ENCODE peak calls at places on chromosomes 3 and 15, in ten cellular contexts. S is activated T-helper 1 cell treated with anti-CD3 and anti-CD28 coated beads, Interleukin-12 subunit alpha, Interleukin-12 subunit beta, Interleukin-2, Interleukin-4 antibody, amounts not matched to agents 30 ng/mL and 10 ng/mL and 1 ng/mL, durations not matched to agents 14 hours and 24 hours and 36 hours; O is amniotic stem cell; I is activated CD4-positive, alpha-beta T cell treated with anti-CD3 and anti-CD28 coated beads, Interleukin-2, amount 10 ng/mL, durations not matched to agents 7 days and 5 days; F is ACHN; L is cardiac fibroblast; G is activated naive CD4-positive, alpha-beta T cell treated with Interleukin-2 at 50 U/mL for 16 hours; Z is left cardiac atrium; C is renal cortical epithelial cell; X is stomach. N is an unnamed sample.

GRCh38 chr3:87856126-87856525 is 202.7 kb downstream of the CGGBP1 start:
- DNase-seq in S (no peak), O (no peak), I (no peak), F (peak; percentile 5), L (peak; percentile 64), G (no peak), Z (no peak), C (no peak), X (no peak), N (no peak)

GRCh38 chr15:92661069-92661468 is 5.5 kb upstream of the FAM174B start:
- DNase-seq in S (no peak), O (no peak), I (no peak), F (no peak), L (no peak), G (no peak), Z (no peak), C (no peak), X (no peak), N (no peak)

GRCh38 chr3:143040264-143040879 is 39.0 kb downstream of the U2SURP start:
- DNase-seq in S (no peak), O (peak; percentile 2), I (no peak), F (peak; percentile 41), L (peak; percentile 72), G (no peak), Z (no peak), C (peak; percentile 78), X (no peak), N (peak; percentile 63)

GRCh38 chr15:62280625-62281024 is 115.5 kb upstream of the C2CD4B start:
- DNase-seq in S (no peak), O (no peak), I (no peak), F (no peak), L (no peak), G (no peak), Z (no peak), C (no peak), X (no peak), N (no peak)

GRCh38 chr3:49732592-49732991 is 8.8 kb upstream of the GMPPB start:
- DNase-seq in S (no peak), O (no peak), I (no peak), F (no peak), L (no peak), G (no peak), Z (no peak), C (no peak), X (no peak), N (no peak)

GRCh38 chr3:179750720-179751328 is 98.0 kb downstream of the USP13 start:
- DNase-seq in S (no peak), O (no peak), I (peak; percentile 24), F (peak; percentile 47), L (peak; percentile 48), G (no peak), Z (no peak), C (peak; percentile 39), X (no peak), N (peak; percentile 13)

GRCh38 chr3:25689226-25689625 is 24.5 kb upstream of the TOP2B start:
- DNase-seq in S (no peak), O (no peak), I (no peak), F (no peak), L (peak; percentile 34), G (no peak), Z (no peak), C (no peak), X (no peak), N (no peak)

GRCh38 chr15:45702041-45702440 is 67.2 kb downstream of the SQOR start:
- DNase-seq in S (no peak), O (no peak), I (no peak), F (no peak), L (no peak), G (no peak), Z (no peak), C (no peak), X (peak; percentile 43), N (no peak)

GRCh38 chr15:80188293-80188692 is 35.5 kb downstream of the FAH start:
- DNase-seq in S (no peak), O (no peak), I (no peak), F (no peak), L (no peak), G (no peak), Z (no peak), C (no peak), X (no peak), N (no peak)

GRCh38 chr3:168307893-168308292 is 212.2 kb upstream of the GOLIM4 start:
- DNase-seq in S (no peak), O (no peak), I (no peak), F (no peak), L (no peak), G (no peak), Z (no peak), C (no peak), X (no peak), N (no peak)

GRCh38 chr3:46383946-46384330 is 13.2 kb downstream of the CCR5 start:
- DNase-seq in S (no peak), O (no peak), I (no peak), F (no peak), L (no peak), G (no peak), Z (no peak), C (no peak), X (no peak), N (no peak)

GRCh38 chr3:44648564-44649229 is at the start of gene ZNF35:
- DNase-seq in S (peak; percentile 1), O (peak; percentile 79), I (peak; percentile 14), F (peak; percentile 85), L (peak; percentile 94), G (peak; percentile 26), Z (peak; percentile 88), C (peak; percentile 78), X (peak; percentile 75), N (peak; percentile 92)

GRCh38 chr3:19392146-19392545 is 243.8 kb downstream of the KCNH8 start:
- DNase-seq in S (no peak), O (no peak), I (no peak), F (no peak), L (no peak), G (no peak), Z (no peak), C (no peak), X (no peak), N (no peak)

GRCh38 chr15:62889734-62890505 is 152.6 kb upstream of the TPM1 start:
- DNase-seq in S (no peak), O (no peak), I (no peak), F (no peak), L (peak; percentile 76), G (no peak), Z (no peak), C (peak; percentile 92), X (no peak), N (peak; percentile 72)

GRCh38 chr15:67096536-67097294 is 31.3 kb downstream of the SMAD3 start:
- DNase-seq in S (no peak), O (no peak), I (no peak), F (no peak), L (peak; percentile 64), G (no peak), Z (no peak), C (no peak), X (no peak), N (no peak)

GRCh38 chr15:40847225-40847961 is 3.5 kb downstream of the SPINT1 start:
- DNase-seq in S (no peak), O (no peak), I (no peak), F (peak; percentile 65), L (peak; percentile 26), G (no peak), Z (peak; percentile 56), C (peak; percentile 91), X (peak; percentile 84), N (peak; percentile 36)

GRCh38 chr15:70196314-70197291 is 98.9 kb upstream of the TLE3 start:
- DNase-seq in S (peak; percentile 4), O (no peak), I (peak; percentile 19), F (no peak), L (peak; percentile 32), G (peak; percentile 69), Z (peak; percentile 50), C (peak; percentile 46), X (peak; percentile 34), N (peak; percentile 99)

GRCh38 chr15:63020128-63020527 is 22.4 kb upstream of the TPM1 start:
- DNase-seq in S (no peak), O (no peak), I (no peak), F (no peak), L (no peak), G (no peak), Z (no peak), C (no peak), X (no peak), N (no peak)

GRCh38 chr3:43372007-43372754 is 85.8 kb downstream of the SNRK start:
- DNase-seq in S (no peak), O (no peak), I (no peak), F (no peak), L (no peak), G (no peak), Z (no peak), C (no peak), X (no peak), N (no peak)

GRCh38 chr3:181567446-181568075 is 144.2 kb upstream of the SOX2 start:
- DNase-seq in S (no peak), O (no peak), I (no peak), F (no peak), L (peak; percentile 22), G (no peak), Z (no peak), C (no peak), X (no peak), N (no peak)

GRCh38 chr3:65596511-65597224 is 442.1 kb downstream of the MAGI1 start:
- DNase-seq in S (no peak), O (no peak), I (no peak), F (no peak), L (no peak), G (no peak), Z (no peak), C (no peak), X (no peak), N (no peak)

GRCh38 chr15:38414351-38414750 is 39.6 kb upstream of the FAM98B start:
- DNase-seq in S (no peak), O (peak; percentile 23), I (no peak), F (peak; percentile 55), L (peak; percentile 85), G (no peak), Z (peak; percentile 56), C (peak; percentile 67), X (peak; percentile 48), N (peak; percentile 54)

GRCh38 chr3:59791774-59792308 is 742.0 kb upstream of the CFAP20DC start:
- DNase-seq in S (no peak), O (no peak), I (no peak), F (no peak), L (no peak), G (no peak), Z (no peak), C (no peak), X (no peak), N (no peak)

GRCh38 chr15:39756806-39757522 is 25.7 kb downstream of the FSIP1 start:
- DNase-seq in S (no peak), O (peak; percentile 71), I (peak; percentile 48), F (peak; percentile 63), L (peak; percentile 85), G (no peak), Z (no peak), C (peak; percentile 75), X (no peak), N (peak; percentile 62)